ENCODE peak calls at places on chromosomes 4 and X, in eight cellular contexts. C, Z, L, A, X, D, O and V are unnamed samples.

GRCh38 chrX:46554942-46555341 is 9.7 kb upstream of the ZNF674 start:
- DNase-seq in C (no peak), Z (no peak), L (no peak), A (no peak), X (no peak), D (peak), O (no peak), V (no peak)

GRCh38 chr4:67288964-67289363 is 256.3 kb downstream of the CENPC start:
- DNase-seq in C (no peak), Z (no peak), L (no peak), A (no peak), X (peak), D (no peak), O (no peak), V (no peak)

GRCh38 chr4:39044947-39045734 is 12.9 kb upstream of the TMEM156 start:
- DNase-seq in C (peak), Z (no peak), L (peak), A (no peak), X (no peak), D (peak), O (no peak), V (no peak)

GRCh38 chr4:145061325-145061920 is 36.6 kb downstream of the ANAPC10 start:
- DNase-seq in C (no peak), Z (no peak), L (peak), A (no peak), X (no peak), D (peak), O (no peak), V (no peak)

GRCh38 chrX:153481043-153481442 is 10.7 kb upstream of the HAUS7 start:
- DNase-seq in C (no peak), Z (no peak), L (no peak), A (no peak), X (no peak), D (no peak), O (no peak), V (no peak)

GRCh38 chr4:53050361-53050774 is 188.3 kb downstream of the RASL11B start:
- DNase-seq in C (no peak), Z (no peak), L (no peak), A (no peak), X (no peak), D (no peak), O (no peak), V (no peak)

GRCh38 chrX:18855919-18856644 is 127.8 kb downstream of the PHKA2 start:
- DNase-seq in C (no peak), Z (no peak), L (peak), A (no peak), X (peak), D (peak), O (no peak), V (peak)

GRCh38 chr4:40601641-40602040 is 28.0 kb downstream of the RBM47 start:
- DNase-seq in C (no peak), Z (no peak), L (no peak), A (no peak), X (no peak), D (no peak), O (no peak), V (no peak)

GRCh38 chr4:41332666-41333065 is 75.9 kb downstream of the UCHL1 start:
- DNase-seq in C (no peak), Z (no peak), L (no peak), A (no peak), X (no peak), D (no peak), O (no peak), V (no peak)

GRCh38 chr4:81527115-81527514 is 55.4 kb upstream of the RASGEF1B start:
- DNase-seq in C (no peak), Z (no peak), L (no peak), A (no peak), X (no peak), D (no peak), O (no peak), V (no peak)

GRCh38 chr4:122458625-122459024 is 2.1 kb upstream of the IL2 start:
- DNase-seq in C (no peak), Z (no peak), L (no peak), A (no peak), X (peak), D (no peak), O (no peak), V (no peak)

DNA sequence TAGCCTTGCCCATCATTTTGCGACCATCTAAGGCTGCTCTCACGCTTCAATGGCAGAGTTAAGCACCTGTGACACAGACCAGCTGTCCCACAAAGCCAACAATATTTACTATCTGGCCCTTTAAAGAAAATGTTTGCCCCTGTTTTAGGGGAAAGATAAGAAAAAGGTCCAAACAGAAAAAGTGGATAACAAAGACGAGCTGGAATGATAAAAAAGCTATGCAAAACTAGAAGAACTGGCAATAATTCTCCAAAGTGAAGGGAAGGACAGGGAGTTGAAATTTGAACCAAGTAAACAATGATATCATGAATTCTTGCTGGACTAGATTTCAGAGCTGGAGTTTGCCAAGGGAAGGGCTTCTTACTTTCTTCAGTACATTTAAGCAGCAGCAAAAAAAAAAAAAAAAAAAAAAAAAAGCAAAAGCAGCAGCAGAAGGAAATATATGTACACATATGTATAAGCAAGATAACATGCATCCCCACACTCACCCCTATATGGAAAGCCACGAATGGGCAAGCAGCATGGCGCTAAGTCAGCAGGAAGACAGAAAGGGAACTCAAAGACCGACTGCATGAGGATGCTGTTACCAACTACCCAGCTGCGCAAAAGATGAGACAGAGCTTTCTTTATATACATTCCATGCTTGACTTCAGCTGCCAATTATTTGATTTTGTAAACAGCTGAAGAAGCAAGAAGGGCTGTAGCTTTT is 12.4 kb downstream of the TRAPPC2 start:
- DNase-seq in C (no peak), Z (no peak), L (no peak), A (no peak), X (peak), D (no peak), O (no peak), V (peak)
- H3K4me3 ChIP-seq in C (no peak), Z (no peak), L (no peak), A (no peak), X (no peak), D (no peak), O (no peak), V (no peak)

DNA sequence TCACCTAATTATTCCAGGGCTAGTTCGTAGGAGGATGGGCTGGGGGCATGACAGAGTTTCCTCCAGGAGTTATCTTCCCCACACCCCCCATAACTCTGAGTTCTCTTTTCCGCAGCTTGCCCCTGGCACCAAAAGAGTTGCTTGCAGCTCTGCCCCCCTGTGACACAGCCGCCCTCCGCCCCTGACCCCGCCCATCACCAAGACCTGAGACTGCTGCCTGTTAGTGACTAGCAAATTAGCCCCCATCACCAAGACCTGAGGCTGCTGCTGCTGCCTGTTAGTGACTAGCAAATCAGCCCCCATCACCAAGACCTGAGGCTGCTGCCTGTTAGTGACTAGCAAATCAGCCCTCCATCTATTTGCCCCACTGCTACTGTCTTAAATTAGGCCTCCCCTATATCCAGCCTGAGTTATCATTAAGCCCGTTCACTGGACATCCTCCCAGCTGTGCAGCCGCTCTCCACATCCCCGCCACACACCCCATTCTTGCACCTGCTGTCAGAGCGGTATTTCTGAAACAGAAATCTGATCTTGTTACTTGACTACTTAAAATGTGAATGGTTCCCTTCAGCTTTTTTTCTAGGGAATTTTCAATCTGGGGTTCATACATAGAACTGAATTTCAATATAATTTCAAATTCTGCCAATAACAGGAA is 1.5 kb upstream of the PAPSS1 start:
- DNase-seq in C (peak), Z (no peak), L (peak), A (peak), X (no peak), D (no peak), O (no peak), V (no peak)
- H3K4me3 ChIP-seq in C (peak), Z (no peak), L (peak), A (peak), X (peak), D (peak), O (no peak), V (no peak)

DNA sequence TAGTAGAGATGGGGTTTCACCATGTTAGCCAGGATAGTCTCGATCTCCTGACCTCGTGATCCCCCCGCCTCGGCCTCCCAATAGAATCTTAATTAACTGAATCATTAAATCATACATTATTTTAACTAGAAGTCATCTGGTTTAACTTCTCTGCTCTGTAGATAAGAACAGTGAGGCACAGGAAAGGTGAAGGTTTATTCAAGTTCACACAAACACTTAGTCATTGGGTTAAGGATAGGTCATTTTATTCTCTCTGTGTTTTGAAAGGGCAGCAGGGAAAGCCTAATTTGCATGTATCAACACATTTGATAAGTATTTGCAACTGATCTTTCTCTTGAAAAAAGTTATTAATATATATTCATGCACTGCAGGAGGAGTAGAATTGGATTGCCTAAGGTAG is 1.1 kb upstream of the ETNPPL start:
- DNase-seq in C (no peak), Z (no peak), L (no peak), A (no peak), X (no peak), D (no peak), O (no peak), V (no peak)
- H3K4me3 ChIP-seq in C (no peak), Z (no peak), L (no peak), A (no peak), X (no peak), D (no peak), O (no peak), V (no peak)

DNA sequence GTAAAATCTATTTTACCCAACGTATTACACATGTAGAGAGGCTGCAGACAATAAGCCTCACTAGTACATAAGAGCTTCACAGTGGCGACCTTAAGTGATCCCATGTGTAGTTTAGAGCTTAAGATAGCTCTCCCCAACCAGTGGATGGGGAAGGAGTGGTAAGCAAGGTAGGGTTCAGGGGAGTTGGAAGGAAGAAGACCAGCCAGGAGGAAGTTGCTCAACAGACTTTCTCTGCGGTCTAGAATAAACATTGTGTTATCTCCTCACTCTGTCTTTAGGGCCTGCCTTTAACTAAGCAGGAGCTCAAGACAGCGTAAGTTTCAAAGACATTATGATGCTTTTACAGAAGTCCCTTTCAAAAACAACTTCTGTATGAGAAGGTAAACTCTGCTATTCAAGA is 16.8 kb downstream of the MEPE start:
- DNase-seq in C (no peak), Z (no peak), L (no peak), A (no peak), X (peak), D (no peak), O (no peak), V (peak)
- H3K4me3 ChIP-seq in C (no peak), Z (no peak), L (no peak), A (no peak), X (no peak), D (no peak), O (no peak), V (no peak)

GRCh38 chr4:18366762-18367358 is 345.3 kb upstream of the LCORL start:
- DNase-seq in C (no peak), Z (no peak), L (no peak), A (no peak), X (peak), D (no peak), O (no peak), V (peak)
- H3K4me3 ChIP-seq in C (no peak), Z (no peak), L (no peak), A (no peak), X (no peak), D (no peak), O (no peak), V (no peak)

DNA sequence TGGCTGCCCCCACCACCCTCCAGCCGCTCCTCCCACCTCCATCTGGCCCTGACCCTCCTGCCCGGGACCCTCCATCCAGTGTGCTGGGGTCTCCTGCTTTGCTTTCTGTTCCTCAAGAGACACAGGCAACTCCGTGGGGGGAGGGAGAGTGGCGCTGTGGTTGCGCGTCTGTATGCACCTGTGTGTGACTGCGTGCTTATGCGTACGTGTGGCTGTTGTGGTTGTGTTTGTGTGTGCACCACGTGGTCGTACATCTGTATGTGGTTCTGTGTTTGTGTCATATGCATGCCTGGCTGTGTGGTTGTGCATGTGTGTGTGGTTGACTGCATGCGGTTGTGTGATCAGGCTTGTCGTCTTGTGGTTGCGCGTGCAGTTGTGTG is 33.2 kb downstream of the CPLX1 start:
- DNase-seq in C (no peak), Z (no peak), L (no peak), A (no peak), X (no peak), D (peak), O (no peak), V (no peak)
- H3K4me3 ChIP-seq in C (no peak), Z (no peak), L (peak), A (peak), X (no peak), D (no peak), O (no peak), V (no peak)